ENCODE peak calls at places on chromosomes 6 and 20, in eight cellular contexts. One of them, this sample, is unnamed.

GRCh38 chr6:19723533-19723932 is 113.6 kb upstream of the ID4 start:
- DNase-seq in WERI-Rb-1: no peak
- DNase-seq in hepatocyte: peak
- DNase-seq in iris pigment epithelial cell: peak
- DNase-seq in nucleus accumbens: no peak
- DNase-seq in AG04450: peak
- DNase-seq in stimulated activated CD8-positive, alpha-beta memory T cell treated with anti-CD3 and anti-CD28 coated beads, Interleukin-7, amount 100 ng/mL, for 24 hours: no peak
- DNase-seq in stimulated activated CD4-positive, alpha-beta T cell treated with anti-CD3 and anti-CD28 coated beads, Interleukin-12 subunit alpha, Interleukin-12 subunit beta, amount 100 ng/mL, for 48 hours: no peak
- DNase-seq in this sample: peak

GRCh38 chr20:478010-478948 is 15.9 kb upstream of the TBC1D20 start:
- DNase-seq in WERI-Rb-1: no peak
- DNase-seq in hepatocyte: no peak
- DNase-seq in iris pigment epithelial cell: peak
- DNase-seq in nucleus accumbens: no peak
- DNase-seq in AG04450: peak
- DNase-seq in stimulated activated CD8-positive, alpha-beta memory T cell treated with anti-CD3 and anti-CD28 coated beads, Interleukin-7, amount 100 ng/mL, for 24 hours: no peak
- DNase-seq in stimulated activated CD4-positive, alpha-beta T cell treated with anti-CD3 and anti-CD28 coated beads, Interleukin-12 subunit alpha, Interleukin-12 subunit beta, amount 100 ng/mL, for 48 hours: no peak
- DNase-seq in this sample: peak

GRCh38 chr20:19661717-19662637 is 96.1 kb upstream of the RIN2 start:
- DNase-seq in WERI-Rb-1: peak
- DNase-seq in hepatocyte: peak
- DNase-seq in iris pigment epithelial cell: peak
- DNase-seq in nucleus accumbens: peak
- DNase-seq in AG04450: peak
- DNase-seq in stimulated activated CD8-positive, alpha-beta memory T cell treated with anti-CD3 and anti-CD28 coated beads, Interleukin-7, amount 100 ng/mL, for 24 hours: peak
- DNase-seq in stimulated activated CD4-positive, alpha-beta T cell treated with anti-CD3 and anti-CD28 coated beads, Interleukin-12 subunit alpha, Interleukin-12 subunit beta, amount 100 ng/mL, for 48 hours: peak
- DNase-seq in this sample: peak

GRCh38 chr20:45919951-45920794 is 8.2 kb upstream of the PLTP start:
- DNase-seq in WERI-Rb-1: peak
- DNase-seq in hepatocyte: no peak
- DNase-seq in iris pigment epithelial cell: peak
- DNase-seq in nucleus accumbens: no peak
- DNase-seq in AG04450: no peak
- DNase-seq in stimulated activated CD8-positive, alpha-beta memory T cell treated with anti-CD3 and anti-CD28 coated beads, Interleukin-7, amount 100 ng/mL, for 24 hours: no peak
- DNase-seq in stimulated activated CD4-positive, alpha-beta T cell treated with anti-CD3 and anti-CD28 coated beads, Interleukin-12 subunit alpha, Interleukin-12 subunit beta, amount 100 ng/mL, for 48 hours: no peak
- DNase-seq in this sample: no peak

GRCh38 chr20:33859157-33859695 is 48.1 kb downstream of the CHMP4B start:
- DNase-seq in WERI-Rb-1: no peak
- DNase-seq in hepatocyte: no peak
- DNase-seq in iris pigment epithelial cell: peak
- DNase-seq in nucleus accumbens: no peak
- DNase-seq in AG04450: no peak
- DNase-seq in stimulated activated CD8-positive, alpha-beta memory T cell treated with anti-CD3 and anti-CD28 coated beads, Interleukin-7, amount 100 ng/mL, for 24 hours: no peak
- DNase-seq in stimulated activated CD4-positive, alpha-beta T cell treated with anti-CD3 and anti-CD28 coated beads, Interleukin-12 subunit alpha, Interleukin-12 subunit beta, amount 100 ng/mL, for 48 hours: peak
- DNase-seq in this sample: no peak

GRCh38 chr6:79894939-79895338 is 52.4 kb downstream of the ELOVL4 start:
- DNase-seq in WERI-Rb-1: no peak
- DNase-seq in hepatocyte: no peak
- DNase-seq in iris pigment epithelial cell: no peak
- DNase-seq in nucleus accumbens: no peak
- DNase-seq in AG04450: no peak
- DNase-seq in stimulated activated CD8-positive, alpha-beta memory T cell treated with anti-CD3 and anti-CD28 coated beads, Interleukin-7, amount 100 ng/mL, for 24 hours: no peak
- DNase-seq in stimulated activated CD4-positive, alpha-beta T cell treated with anti-CD3 and anti-CD28 coated beads, Interleukin-12 subunit alpha, Interleukin-12 subunit beta, amount 100 ng/mL, for 48 hours: no peak
- DNase-seq in this sample: peak

GRCh38 chr6:47106721-47107197 is 64.6 kb upstream of the ADGRF1 start:
- DNase-seq in WERI-Rb-1: no peak
- DNase-seq in hepatocyte: no peak
- DNase-seq in iris pigment epithelial cell: no peak
- DNase-seq in nucleus accumbens: no peak
- DNase-seq in AG04450: no peak
- DNase-seq in stimulated activated CD8-positive, alpha-beta memory T cell treated with anti-CD3 and anti-CD28 coated beads, Interleukin-7, amount 100 ng/mL, for 24 hours: no peak
- DNase-seq in stimulated activated CD4-positive, alpha-beta T cell treated with anti-CD3 and anti-CD28 coated beads, Interleukin-12 subunit alpha, Interleukin-12 subunit beta, amount 100 ng/mL, for 48 hours: no peak
- DNase-seq in this sample: peak

GRCh38 chr6:14337157-14337556 is 219.6 kb downstream of the CD83 start:
- DNase-seq in WERI-Rb-1: no peak
- DNase-seq in hepatocyte: no peak
- DNase-seq in iris pigment epithelial cell: peak
- DNase-seq in nucleus accumbens: no peak
- DNase-seq in AG04450: no peak
- DNase-seq in stimulated activated CD8-positive, alpha-beta memory T cell treated with anti-CD3 and anti-CD28 coated beads, Interleukin-7, amount 100 ng/mL, for 24 hours: no peak
- DNase-seq in stimulated activated CD4-positive, alpha-beta T cell treated with anti-CD3 and anti-CD28 coated beads, Interleukin-12 subunit alpha, Interleukin-12 subunit beta, amount 100 ng/mL, for 48 hours: no peak
- DNase-seq in this sample: no peak

GRCh38 chr6:132392792-132393191 is 8.5 kb downstream of the MOXD1 start:
- DNase-seq in WERI-Rb-1: no peak
- DNase-seq in hepatocyte: peak
- DNase-seq in iris pigment epithelial cell: peak
- DNase-seq in nucleus accumbens: no peak
- DNase-seq in AG04450: no peak
- DNase-seq in stimulated activated CD8-positive, alpha-beta memory T cell treated with anti-CD3 and anti-CD28 coated beads, Interleukin-7, amount 100 ng/mL, for 24 hours: no peak
- DNase-seq in stimulated activated CD4-positive, alpha-beta T cell treated with anti-CD3 and anti-CD28 coated beads, Interleukin-12 subunit alpha, Interleukin-12 subunit beta, amount 100 ng/mL, for 48 hours: no peak
- DNase-seq in this sample: peak

GRCh38 chr20:15619341-15619740 is 953.9 kb downstream of the KIF16B start:
- DNase-seq in WERI-Rb-1: no peak
- DNase-seq in hepatocyte: no peak
- DNase-seq in iris pigment epithelial cell: no peak
- DNase-seq in nucleus accumbens: no peak
- DNase-seq in AG04450: no peak
- DNase-seq in stimulated activated CD8-positive, alpha-beta memory T cell treated with anti-CD3 and anti-CD28 coated beads, Interleukin-7, amount 100 ng/mL, for 24 hours: no peak
- DNase-seq in stimulated activated CD4-positive, alpha-beta T cell treated with anti-CD3 and anti-CD28 coated beads, Interleukin-12 subunit alpha, Interleukin-12 subunit beta, amount 100 ng/mL, for 48 hours: no peak
- DNase-seq in this sample: no peak